ENCODE peak calls at places on chromosomes 11 and 22, in four cellular contexts. O is thyroid gland, M is A549, Y is adrenal gland. V is an unnamed sample.

GRCh38 chr22:21700822-21701221 is 34.8 kb downstream of the YPEL1 start:
- DNase-seq in O (no peak), M (no peak), Y (no peak), V (no peak)

GRCh38 chr11:131637469-131638175 is 267.2 kb downstream of the NTM start:
- DNase-seq in O (no peak), M (no peak), Y (no peak), V (no peak)

GRCh38 chr11:74815966-74816365 is 67.3 kb downstream of the RNF169 start:
- DNase-seq in O (no peak), M (no peak), Y (no peak), V (no peak)

GRCh38 chr22:33853200-33854097 is 66.8 kb downstream of the LARGE1 start:
- DNase-seq in O (peak), M (peak), Y (peak), V (no peak)

GRCh38 chr11:132020001-132020400 is 649.6 kb downstream of the NTM start:
- DNase-seq in O (no peak), M (no peak), Y (no peak), V (no peak)

GRCh38 chr11:80103149-80103859 is 662.5 kb upstream of the TENM4 start:
- DNase-seq in O (no peak), M (peak), Y (no peak), V (no peak)

GRCh38 chr11:13695886-13696285 is 27.4 kb downstream of the FAR1 start:
- DNase-seq in O (no peak), M (no peak), Y (no peak), V (no peak)

GRCh38 chr11:20388096-20389055 is 860 bp downstream of the PRMT3 start:
- DNase-seq in O (peak), M (no peak), Y (no peak), V (no peak)

GRCh38 chr22:39524089-39524752 is 3.9 kb downstream of the ATF4 start:
- DNase-seq in O (peak), M (no peak), Y (no peak), V (no peak)

GRCh38 chr11:10622957-10623787 is 54.7 kb upstream of the LYVE1 start:
- DNase-seq in O (no peak), M (no peak), Y (peak), V (peak)

GRCh38 chr11:67252831-67253239 is 13.4 kb upstream of the GRK2 start:
- DNase-seq in O (peak), M (peak), Y (no peak), V (peak)

GRCh38 chr11:113488931-113489351 is 13.7 kb upstream of the DRD2 start:
- DNase-seq in O (no peak), M (no peak), Y (no peak), V (no peak)

GRCh38 chr11:113481226-113481625 is 6.0 kb upstream of the DRD2 start:
- DNase-seq in O (no peak), M (no peak), Y (no peak), V (no peak)

GRCh38 chr11:113481672-113482071 is 6.5 kb upstream of the DRD2 start:
- DNase-seq in O (no peak), M (no peak), Y (no peak), V (no peak)

GRCh38 chr11:113487622-113488021 is 12.4 kb upstream of the DRD2 start:
- DNase-seq in O (no peak), M (no peak), Y (no peak), V (no peak)

GRCh38 chr11:113484223-113484622 is 9.0 kb upstream of the DRD2 start:
- DNase-seq in O (no peak), M (no peak), Y (no peak), V (no peak)
- TF ChIP-seq POLR2A in O (no peak), M (no peak), Y (no peak), V (no peak)

DNA sequence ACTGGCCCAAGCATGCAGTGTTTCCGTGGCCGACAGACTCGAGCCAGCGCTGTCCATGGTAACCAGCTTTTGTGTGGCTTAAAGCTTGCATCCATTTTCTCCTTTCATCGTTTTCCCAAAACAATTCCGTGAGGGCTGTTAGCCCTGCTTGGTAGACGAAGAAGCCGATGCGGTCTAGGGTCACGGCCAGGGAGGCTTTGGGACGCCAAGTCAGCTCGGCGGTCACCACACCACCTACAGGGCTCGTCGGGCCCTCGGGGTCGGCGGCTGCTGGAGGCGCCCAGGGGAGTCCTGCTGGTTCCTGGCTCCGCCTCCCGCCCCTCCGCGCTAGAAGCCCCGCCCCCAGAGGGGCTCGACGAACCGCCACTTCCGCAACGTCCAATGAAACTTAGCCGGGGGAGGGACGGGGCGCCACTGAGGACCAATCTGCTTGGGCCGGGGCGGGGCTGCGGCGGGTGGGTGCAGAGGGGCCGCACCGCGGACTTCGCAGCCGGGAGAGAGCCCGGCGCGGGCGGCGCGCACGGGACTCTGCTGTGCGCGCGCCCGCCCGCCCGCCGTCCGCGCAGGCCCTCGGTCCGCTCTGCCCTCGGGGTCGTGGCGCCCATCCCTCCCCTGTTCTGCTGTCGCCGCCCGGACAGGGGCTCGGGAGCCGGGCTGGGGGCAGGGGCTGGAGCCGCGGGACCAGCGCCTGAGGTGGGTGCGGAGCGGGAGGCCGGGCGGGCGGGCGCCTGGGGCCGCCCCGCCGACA is at the start of gene TIGD3:
- DNase-seq in O (peak), M (peak), Y (peak), V (peak)
- TF ChIP-seq POLR2A in O (peak), M (peak), Y (peak), V (no peak)

GRCh38 chr11:94656968-94657367 is 89.8 kb downstream of the PIWIL4 start:
- DNase-seq in O (no peak), M (no peak), Y (no peak), V (no peak)
- TF ChIP-seq POLR2A in O (no peak), M (no peak), Y (no peak), V (no peak)

DNA sequence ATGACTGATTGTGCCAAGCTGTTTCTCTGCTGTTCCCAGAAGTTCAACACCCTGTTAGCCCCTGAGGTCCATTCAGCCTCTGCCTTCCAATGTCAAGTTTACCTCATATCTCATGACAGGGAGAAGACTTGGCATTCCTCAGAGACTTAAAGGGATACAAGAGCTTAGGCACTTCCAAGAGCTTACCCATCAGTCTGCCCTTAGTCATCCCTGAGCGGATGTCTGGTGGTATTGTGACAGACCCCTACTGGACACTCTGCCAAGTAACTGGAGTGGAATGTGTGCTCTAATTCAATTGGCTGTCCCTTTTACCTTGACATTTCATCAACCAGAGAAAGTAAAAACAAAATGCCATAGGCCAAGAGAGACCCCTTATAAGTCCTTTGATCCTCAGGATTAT is 151.5 kb downstream of the AASDHPPT start:
- DNase-seq in O (no peak), M (no peak), Y (no peak), V (no peak)
- TF ChIP-seq POLR2A in O (no peak), M (no peak), Y (no peak), V (no peak)

GRCh38 chr11:61963282-61964057 is 4.0 kb downstream of the FTH1 start:
- DNase-seq in O (no peak), M (peak), Y (peak), V (no peak)
- TF ChIP-seq POLR2A in O (no peak), M (peak), Y (peak), V (no peak)

GRCh38 chr11:63974259-63975143 is at the start of gene COX8A:
- DNase-seq in O (peak), M (peak), Y (peak), V (peak)
- TF ChIP-seq POLR2A in O (peak), M (peak), Y (peak), V (no peak)

GRCh38 chr11:120228794-120229384 is 11.1 kb upstream of the POU2F3 start:
- DNase-seq in O (no peak), M (no peak), Y (no peak), V (no peak)
- TF ChIP-seq POLR2A in O (no peak), M (no peak), Y (no peak), V (no peak)

GRCh38 chr11:69048056-69048717 is 545 bp upstream of the TPCN2 start:
- DNase-seq in O (no peak), M (no peak), Y (no peak), V (no peak)

GRCh38 chr11:69049490-69049867 is 747 bp downstream of the TPCN2 start:
- DNase-seq in O (peak), M (no peak), Y (no peak), V (no peak)

GRCh38 chr11:69051381-69052342 is 2.9 kb downstream of the TPCN2 start:
- DNase-seq in O (no peak), M (no peak), Y (peak), V (no peak)

GRCh38 chr11:69050592-69051380 is 2.1 kb downstream of the TPCN2 start:
- DNase-seq in O (no peak), M (no peak), Y (no peak), V (no peak)

DNA sequence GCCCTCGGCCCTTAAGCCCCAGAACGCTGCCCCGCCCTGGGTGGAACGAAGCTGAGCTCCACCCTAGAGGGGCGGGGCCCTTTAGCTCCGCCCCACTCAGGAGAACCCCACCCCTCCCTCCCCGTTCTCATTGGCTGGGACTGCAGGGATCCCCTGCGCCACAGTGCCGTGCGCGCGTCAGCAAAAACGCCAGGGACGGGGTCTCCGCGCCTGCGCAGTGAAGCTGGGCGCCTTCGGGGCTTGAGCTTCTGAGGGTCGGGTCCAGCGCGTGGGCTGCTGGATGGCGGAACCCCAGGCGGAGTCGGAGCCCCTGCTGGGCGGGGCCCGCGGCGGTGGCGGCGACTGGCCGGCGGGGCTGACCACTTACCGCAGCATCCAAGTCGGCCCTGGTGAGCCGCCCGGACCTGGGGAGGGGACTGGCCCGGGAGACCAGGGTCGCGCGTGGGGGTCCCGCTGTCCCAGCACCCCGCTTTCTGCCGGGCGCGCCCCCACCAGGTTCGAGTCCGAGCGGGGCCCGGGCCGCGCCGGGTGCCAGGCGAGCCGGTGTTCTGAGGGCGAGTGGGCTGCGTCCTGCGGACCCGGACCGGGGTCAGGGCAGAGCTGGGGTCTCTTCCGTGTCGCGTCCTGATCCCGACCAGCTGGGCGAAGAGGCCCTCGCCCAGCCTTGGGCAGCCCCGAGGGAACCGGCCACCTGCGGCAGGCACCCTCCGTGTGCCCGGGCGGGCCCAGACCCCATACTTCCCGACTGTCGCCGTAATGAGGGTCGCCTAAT is at the start of gene TPCN2:
- DNase-seq in O (peak), M (peak), Y (peak), V (peak)
- TF ChIP-seq POLR2A in O (peak), M (peak), Y (peak), V (no peak)